ENCODE peak calls at places on chromosomes 1 and 21, in eight cellular contexts. P is mesothelial cell of epicardium, J is NCI-H524 treated with DMSO at 0.1 percent for 48 hours, E is mucosa of gallbladder, Z is NCI-H1092, X is Daoy, Y is tibial artery, B is HepG2. V is an unnamed sample.

GRCh38 chr1:117128323-117129079 is 7.0 kb upstream of the TRIM45 start:
- DNase-seq in P (no peak), J (no peak), E (no peak), Z (no peak), X (peak), Y (no peak), B (no peak), V (peak)

GRCh38 chr1:204885288-204885711 is 14.6 kb downstream of the NFASC start:
- DNase-seq in P (no peak), J (no peak), E (peak), Z (no peak), X (no peak), Y (no peak), B (peak), V (no peak)

GRCh38 chr1:215835951-215836350 is 268.8 kb downstream of the KCTD3 start:
- DNase-seq in P (no peak), J (no peak), E (no peak), Z (no peak), X (no peak), Y (no peak), B (no peak), V (peak)

GRCh38 chr1:33864460-33865389 is 846 bp downstream of the HMGB4 start:
- DNase-seq in P (no peak), J (no peak), E (no peak), Z (no peak), X (no peak), Y (no peak), B (no peak), V (no peak)

GRCh38 chr1:240701412-240701811 is 89.5 kb upstream of the GREM2 start:
- DNase-seq in P (no peak), J (no peak), E (no peak), Z (no peak), X (peak), Y (no peak), B (no peak), V (peak)

GRCh38 chr1:197042676-197043341 is 24.3 kb downstream of the F13B start:
- DNase-seq in P (no peak), J (no peak), E (no peak), Z (peak), X (no peak), Y (no peak), B (peak), V (no peak)

GRCh38 chr1:34113887-34114286 is 51.1 kb downstream of the CSMD2 start:
- DNase-seq in P (no peak), J (no peak), E (no peak), Z (no peak), X (no peak), Y (no peak), B (peak), V (no peak)

GRCh38 chr21:45278156-45278911 is 9.4 kb downstream of the POFUT2 start:
- DNase-seq in P (no peak), J (no peak), E (no peak), Z (no peak), X (no peak), Y (peak), B (no peak), V (no peak)

GRCh38 chr1:243734311-243734700 is 115.7 kb downstream of the AKT3 start:
- DNase-seq in P (no peak), J (no peak), E (no peak), Z (no peak), X (no peak), Y (no peak), B (no peak), V (no peak)

GRCh38 chr1:30541721-30542485 is 181.5 kb downstream of the MATN1 start:
- DNase-seq in P (no peak), J (no peak), E (no peak), Z (no peak), X (no peak), Y (no peak), B (no peak), V (no peak)

GRCh38 chr21:41816583-41817165 is 49.8 kb upstream of the RIPK4 start:
- DNase-seq in P (peak), J (peak), E (peak), Z (peak), X (peak), Y (peak), B (peak), V (peak)

GRCh38 chr1:166272155-166272554 is 105.4 kb upstream of the FAM78B start:
- DNase-seq in P (no peak), J (no peak), E (no peak), Z (no peak), X (no peak), Y (no peak), B (no peak), V (no peak)

GRCh38 chr1:61139324-61140055 is 57.1 kb downstream of the NFIA start:
- DNase-seq in P (no peak), J (peak), E (no peak), Z (no peak), X (peak), Y (peak), B (peak), V (no peak)

V was measured in hepatic stellate cell.